ENCODE peak calls at places on chromosomes 16 and 17, in five cellular contexts. N, S, U, K and X are unnamed samples.
A peak's percentile ranks its signal among the peaks of the same experiment; 100 is the strongest.

GRCh38 chr17:44769230-44769629 is 10.4 kb downstream of the ADAM11 start:
- DNase-seq in K (no peak), N (no peak), S (no peak), U (no peak), X (no peak)

GRCh38 chr16:8936421-8936820 is 27.3 kb downstream of the USP7 start:
- DNase-seq in N (peak; percentile 82), U (peak; percentile 77), S (peak; percentile 84), K (peak; percentile 27), X (peak; percentile 61)

GRCh38 chr16:66650707-66651473 is 45.7 kb downstream of the CMTM4 start:
- DNase-seq in K (peak; percentile 84), U (peak; percentile 77), S (peak; percentile 86), N (peak; percentile 86), X (peak; percentile 89)

GRCh38 chr16:14310519-14310991 is 239.4 kb downstream of the MRTFB start:
- DNase-seq in K (no peak), S (no peak), U (peak; percentile 64), N (no peak), X (peak; percentile 45)

GRCh38 chr17:12729086-12729485 is 60.2 kb upstream of the ARHGAP44 start:
- DNase-seq in K (no peak), N (no peak), S (no peak), U (peak; percentile 30), X (no peak)

GRCh38 chr17:63911657-63912100 is 621 bp upstream of the CSHL1 start:
- DNase-seq in U (peak; percentile 5), N (peak; percentile 75), K (peak; percentile 22), S (peak; percentile 86), X (peak; percentile 59)

GRCh38 chr17:72158895-72159885 is 38.4 kb downstream of the SOX9 start:
- DNase-seq in S (no peak), U (peak; percentile 48), N (no peak), K (no peak), X (no peak)

GRCh38 chr17:3983945-3984484 is 19.8 kb upstream of the ATP2A3 start:
- DNase-seq in K (peak; percentile 30), S (no peak), U (peak; percentile 34), N (no peak), X (no peak)

GRCh38 chr17:33639103-33639991 is 346.3 kb upstream of the ASIC2 start:
- DNase-seq in U (no peak), K (no peak), S (no peak), N (no peak), X (no peak)

GRCh38 chr17:64941761-64942160 is 22.5 kb upstream of the LRRC37A3 start:
- DNase-seq in N (no peak), K (no peak), U (no peak), S (no peak), X (no peak)

GRCh38 chr16:87602821-87603683 is 744 bp downstream of the JPH3 start:
- DNase-seq in N (no peak), U (no peak), S (peak; percentile 32), K (no peak), X (peak; percentile 87)

GRCh38 chr16:27450836-27451341 is 48.9 kb downstream of the IL21R start:
- DNase-seq in S (peak; percentile 60), K (no peak), U (no peak), N (peak; percentile 65), X (no peak)

GRCh38 chr16:27193300-27193990 is 9.9 kb upstream of the KDM8 start:
- DNase-seq in K (no peak), U (no peak), N (no peak), S (no peak), X (no peak)

GRCh38 chr17:2017274-2017941 is 7.7 kb downstream of the RTN4RL1 start:
- DNase-seq in S (no peak), N (no peak), U (no peak), K (no peak), X (no peak)

GRCh38 chr16:64475627-64476351 is 646.1 kb downstream of the CDH11 start:
- DNase-seq in S (no peak), N (no peak), U (peak; percentile 97), K (peak; percentile 78), X (no peak)

GRCh38 chr16:88924834-88925539 is 52.0 kb downstream of the CBFA2T3 start:
- DNase-seq in N (no peak), S (peak; percentile 61), U (peak; percentile 78), K (peak; percentile 86), X (peak; percentile 61)

GRCh38 chr16:3550851-3551847 is 26.1 kb downstream of the NLRC3 start:
- DNase-seq in N (no peak), K (no peak), U (no peak), S (no peak), X (no peak)

GRCh38 chr17:38672788-38673713 is 1.7 kb downstream of the EPOP start:
- DNase-seq in S (no peak), N (no peak), U (no peak), K (no peak), X (peak; percentile 50)

GRCh38 chr16:9404811-9405210 is 313.4 kb downstream of the HAPSTR1 start:
- DNase-seq in N (no peak), K (no peak), U (no peak), S (no peak), X (no peak)

GRCh38 chr17:18267927-18268711 is 7.7 kb downstream of the MIEF2 start:
- DNase-seq in K (peak; percentile 37), U (peak; percentile 39), S (no peak), N (no peak), X (peak; percentile 51)

GRCh38 chr16:51922476-51922875 is 624.5 kb downstream of the TOX3 start:
- DNase-seq in S (no peak), K (no peak), N (no peak), U (no peak), X (no peak)

GRCh38 chr17:12927541-12928425 is 90.0 kb downstream of the ELAC2 start:
- DNase-seq in K (peak; percentile 62), U (no peak), S (no peak), N (no peak), X (no peak)

GRCh38 chr17:66347661-66348604 is 45.5 kb downstream of the PRKCA start:
- DNase-seq in S (no peak), K (peak; percentile 32), U (peak; percentile 56), N (no peak), X (no peak)

GRCh38 chr16:57045694-57046381 is 46.5 kb upstream of the CPNE2 start:
- DNase-seq in U (peak; percentile 48), K (peak; percentile 63), S (peak; percentile 60), N (peak; percentile 76), X (peak; percentile 82)

GRCh38 chr16:66382171-66382965 is 15.9 kb downstream of the CDH5 start:
- DNase-seq in N (no peak), K (peak; percentile 78), S (no peak), U (peak; percentile 96), X (no peak)

GRCh38 chr16:585351-585750 is 4.5 kb upstream of the RAB40C start:
- DNase-seq in S (no peak), U (no peak), K (no peak), N (no peak), X (peak; percentile 56)

GRCh38 chr16:30488764-30489595 is 16.4 kb downstream of the ITGAL start:
- DNase-seq in U (no peak), K (no peak), N (no peak), S (no peak), X (no peak)